ENCODE peak calls at places on chromosomes 3 and 15, in six cellular contexts. N is HCT116, T is cardiac muscle cell, P is stomach, C is heart left ventricle, J is heart right ventricle. R is an unnamed sample.

GRCh38 chr3:175346573-175347356 is 487.6 kb downstream of the NAALADL2 start:
- DNase-seq in N (peak; percentile 59), T (peak; percentile 96), P (peak; percentile 65), C (peak; percentile 39), J (peak; percentile 49), R (peak; percentile 79)

GRCh38 chr3:113673593-113673992 is 22.8 kb downstream of the USF3 start:
- DNase-seq in N (no peak), T (no peak), P (no peak), C (no peak), J (no peak), R (no peak)

GRCh38 chr15:74525328-74525727 is 15.7 kb upstream of the ARID3B start:
- DNase-seq in N (no peak), T (peak; percentile 15), P (no peak), C (no peak), J (no peak), R (no peak)

GRCh38 chr3:151660890-151661289 is 72.8 kb upstream of the AADACL2 start:
- DNase-seq in N (no peak), T (peak; percentile 62), P (no peak), C (no peak), J (no peak), R (no peak)

GRCh38 chr3:100577382-100578008 is 31.9 kb upstream of the ADGRG7 start:
- DNase-seq in N (no peak), T (no peak), P (no peak), C (no peak), J (no peak), R (no peak)

GRCh38 chr15:69869881-69870465 is 227.7 kb downstream of the TLE3 start:
- DNase-seq in N (no peak), T (peak; percentile 94), P (no peak), C (no peak), J (no peak), R (no peak)

GRCh38 chr3:45654344-45654934 is 34.8 kb upstream of the SACM1L start:
- DNase-seq in N (no peak), T (no peak), P (no peak), C (no peak), J (no peak), R (no peak)

GRCh38 chr15:90598053-90598577 is 68.4 kb downstream of the CRTC3 start:
- DNase-seq in N (no peak), T (peak; percentile 16), P (peak; percentile 79), C (peak; percentile 67), J (peak; percentile 59), R (peak; percentile 23)

GRCh38 chr3:127413318-127413673 is 125.5 kb upstream of the PRR20G start:
- DNase-seq in N (no peak), T (no peak), P (no peak), C (no peak), J (no peak), R (no peak)

GRCh38 chr15:68560501-68561113 is 18.2 kb upstream of the CORO2B start:
- DNase-seq in N (no peak), T (no peak), P (no peak), C (no peak), J (no peak), R (no peak)

GRCh38 chr15:74428970-74429783 is 4.6 kb downstream of the SEMA7A start:
- DNase-seq in N (no peak), T (no peak), P (no peak), C (peak; percentile 37), J (no peak), R (no peak)

GRCh38 chr15:100733088-100733487 is 130.7 kb downstream of the ASB7 start:
- DNase-seq in N (no peak), T (peak; percentile 60), P (no peak), C (no peak), J (no peak), R (no peak)

GRCh38 chr15:65888998-65889397 is 19.7 kb downstream of the RAB11A start:
- DNase-seq in N (no peak), T (no peak), P (no peak), C (no peak), J (no peak), R (no peak)

GRCh38 chr15:65883571-65883970 is 14.3 kb downstream of the RAB11A start:
- DNase-seq in N (no peak), T (no peak), P (no peak), C (no peak), J (no peak), R (no peak)

GRCh38 chr15:65887565-65887964 is 18.3 kb downstream of the RAB11A start:
- DNase-seq in N (no peak), T (no peak), P (no peak), C (no peak), J (no peak), R (peak; percentile 44)

GRCh38 chr15:65884511-65884910 is 15.2 kb downstream of the RAB11A start:
- DNase-seq in N (no peak), T (no peak), P (no peak), C (no peak), J (no peak), R (peak; percentile 32)

GRCh38 chr15:65885668-65886218 is 16.5 kb downstream of the RAB11A start:
- DNase-seq in N (no peak), T (no peak), P (no peak), C (no peak), J (no peak), R (no peak)
- H3K36me3 ChIP-seq in N (peaks cover 31% of the 10 kb centered on the region), T (peaks cover 58% of the 10 kb centered on the region), P (peaks cover 88% of the 10 kb centered on the region), C (peaks cover 92% of the 10 kb centered on the region), J (no peaks in the 10 kb centered on the region), R (peaks cover 15% of the 10 kb centered on the region)

DNA sequence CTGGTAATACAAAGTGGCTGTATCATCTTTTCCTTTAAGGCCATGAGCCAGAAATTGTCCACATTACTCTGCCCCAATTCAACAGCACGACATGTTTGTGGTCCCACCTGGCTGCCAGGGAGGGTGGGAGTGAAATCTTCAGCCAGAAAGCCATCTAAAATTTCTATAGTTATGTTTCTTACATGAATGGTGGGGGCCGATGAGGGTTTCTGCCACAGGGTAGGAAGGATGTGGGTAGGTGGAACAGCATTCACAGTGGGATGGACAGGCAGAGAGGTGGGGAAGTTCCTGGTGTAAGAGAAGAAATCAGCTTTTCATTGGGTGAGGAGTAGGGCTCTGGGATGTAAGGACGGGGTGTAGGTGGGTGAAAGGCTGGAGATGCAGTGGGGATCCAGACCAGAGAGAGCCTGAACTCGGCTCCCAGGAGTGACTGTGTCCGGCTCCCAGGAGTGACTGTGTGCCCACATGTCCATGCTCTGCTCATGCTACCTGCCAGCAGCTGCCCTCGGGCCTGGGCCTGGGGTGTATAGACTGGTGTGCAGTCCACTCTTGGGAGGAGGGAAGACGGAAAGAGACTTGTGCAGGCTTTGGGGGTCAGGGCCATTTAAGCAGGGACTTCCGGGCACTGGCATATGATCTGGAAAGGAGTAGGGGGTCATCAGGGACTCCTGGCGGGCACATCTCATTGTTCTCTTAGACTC is 3.8 kb upstream of the FBLN2 start:
- DNase-seq in N (no peak), T (no peak), P (no peak), C (no peak), J (no peak), R (no peak)
- H3K27ac ChIP-seq in N (no peak overlapping the region), T (no peak overlapping the region), P (no peak overlapping the region), C (no peak overlapping the region), J (peak overlapping the region; percentile 36), R (no peak overlapping the region)

GRCh38 chr3:21024563-21024962 is 726.4 kb downstream of the ZNF385D start:
- DNase-seq in N (no peak), T (no peak), P (no peak), C (no peak), J (no peak), R (no peak)
- H3K36me3 ChIP-seq in N (no peaks in the 10 kb centered on the region), T (no peaks in the 10 kb centered on the region), P (no peaks in the 10 kb centered on the region), C (no peaks in the 10 kb centered on the region), J (no peaks in the 10 kb centered on the region), R (no peaks in the 10 kb centered on the region)

GRCh38 chr3:194140520-194141414 is 4.8 kb downstream of the HES1 start:
- DNase-seq in N (no peak), T (peak; percentile 73), P (peak; percentile 48), C (peak; percentile 77), J (peak; percentile 76), R (peak; percentile 28)

GRCh38 chr3:194138732-194139084 is 2.8 kb downstream of the HES1 start:
- DNase-seq in N (no peak), T (peak; percentile 72), P (no peak), C (no peak), J (no peak), R (peak; percentile 28)

GRCh38 chr3:194141415-194142155 is 5.6 kb downstream of the HES1 start:
- DNase-seq in N (peak; percentile 82), T (peak; percentile 96), P (peak; percentile 95), C (peak; percentile 95), J (peak; percentile 93), R (peak; percentile 78)

GRCh38 chr3:194139085-194139976 is 3.4 kb downstream of the HES1 start:
- DNase-seq in N (no peak), T (peak; percentile 72), P (no peak), C (peak; percentile 57), J (peak; percentile 40), R (peak; percentile 44)

GRCh38 chr3:194139977-194140351 is 4.0 kb downstream of the HES1 start:
- DNase-seq in N (no peak), T (no peak), P (no peak), C (no peak), J (no peak), R (no peak)
- H3K27ac ChIP-seq in N (peak overlapping the region; percentile 91), T (peak overlapping the region; percentile 54), P (peak overlapping the region; percentile 99), C (peak overlapping the region; percentile 97), J (peak overlapping the region; percentile 96), R (no peak overlapping the region)

GRCh38 chr3:179093807-179094206 is 22.2 kb upstream of the ZMAT3 start:
- DNase-seq in N (no peak), T (no peak), P (no peak), C (no peak), J (no peak), R (no peak)
- H3K36me3 ChIP-seq in N (no peaks in the 10 kb centered on the region), T (no peaks in the 10 kb centered on the region), P (no peaks in the 10 kb centered on the region), C (no peaks in the 10 kb centered on the region), J (no peaks in the 10 kb centered on the region), R (no peaks in the 10 kb centered on the region)

DNA sequence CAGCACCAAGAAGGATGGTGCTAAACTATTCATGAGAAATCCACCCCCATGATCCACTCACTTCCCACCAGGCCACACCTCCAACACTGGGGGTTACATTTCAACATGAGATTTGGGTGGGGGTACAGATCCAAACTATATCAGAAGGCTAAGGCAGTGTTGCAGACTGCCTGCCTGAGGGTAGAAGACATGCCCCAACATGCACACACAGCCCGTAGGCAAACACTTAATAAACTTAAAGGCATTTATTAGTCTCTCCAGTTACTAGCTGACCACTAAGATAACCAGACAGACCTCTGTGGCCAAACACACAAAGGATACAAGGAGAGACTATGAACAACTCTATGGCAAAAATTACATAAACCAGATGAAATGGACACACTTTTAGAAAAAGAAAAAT is 10.2 kb downstream of the FAM162A start:
- DNase-seq in N (no peak), T (no peak), P (no peak), C (no peak), J (no peak), R (no peak)
- H3K27ac ChIP-seq in N (no peak overlapping the region), T (peak overlapping the region; percentile 76), P (no peak overlapping the region), C (no peak overlapping the region), J (no peak overlapping the region), R (no peak overlapping the region)

DNA sequence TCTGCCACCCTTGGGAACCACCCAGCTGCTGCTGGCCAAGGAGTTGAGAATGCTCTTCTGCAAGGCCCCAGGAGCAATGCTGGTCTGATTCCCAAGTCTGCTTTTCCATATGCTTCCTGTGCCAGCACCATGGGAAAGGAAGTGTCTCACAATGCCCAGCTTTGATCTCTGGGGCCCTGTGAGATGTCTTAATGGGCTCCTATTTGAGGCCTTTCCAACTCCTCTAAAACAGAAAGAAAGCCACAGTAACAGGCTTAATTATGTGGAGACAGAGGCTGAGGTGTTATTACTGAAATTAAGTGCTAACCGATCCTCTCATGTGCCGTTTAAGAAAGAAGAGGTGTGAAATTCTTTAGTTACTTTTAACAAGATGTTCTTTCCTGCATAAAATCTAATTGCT is 4.5 kb downstream of the EOGT start:
- DNase-seq in N (no peak), T (no peak), P (no peak), C (no peak), J (no peak), R (no peak)
- H3K36me3 ChIP-seq in N (peaks cover 4% of the 10 kb centered on the region), T (peaks cover 22% of the 10 kb centered on the region), P (peaks cover 54% of the 10 kb centered on the region), C (peaks cover 77% of the 10 kb centered on the region), J (no peaks in the 10 kb centered on the region), R (peaks cover 9% of the 10 kb centered on the region)

R was measured in small intestine.